ENCODE peak calls at places on chromosomes 11 and 22, in five cellular contexts. One of them, this sample, is unnamed.

GRCh38 chr11:1755344-1756023 is 5.1 kb upstream of the IFITM10 start:
- DNase-seq in tibial artery: no peak
- DNase-seq in Calu3: no peak
- DNase-seq in HFF-Myc: no peak
- DNase-seq in left ventricle myocardium inferior: peak; percentile 79
- DNase-seq in this sample: no peak

GRCh38 chr11:77195071-77195705 is 67.1 kb downstream of the MYO7A start:
- DNase-seq in tibial artery: no peak
- DNase-seq in Calu3: no peak
- DNase-seq in HFF-Myc: no peak
- DNase-seq in left ventricle myocardium inferior: no peak
- DNase-seq in this sample: no peak

GRCh38 chr11:57480409-57481137 is 20.2 kb downstream of the RTN4RL2 start:
- DNase-seq in tibial artery: peak; percentile 79
- DNase-seq in Calu3: peak; percentile 79
- DNase-seq in HFF-Myc: no peak
- DNase-seq in left ventricle myocardium inferior: peak; percentile 66
- DNase-seq in this sample: no peak

GRCh38 chr11:80487952-80488351 is 1047.1 kb upstream of the TENM4 start:
- DNase-seq in tibial artery: no peak
- DNase-seq in Calu3: no peak
- DNase-seq in HFF-Myc: no peak
- DNase-seq in left ventricle myocardium inferior: no peak
- DNase-seq in this sample: no peak

GRCh38 chr22:35587447-35587870 is 29.7 kb downstream of the MB start:
- DNase-seq in tibial artery: peak; percentile 74
- DNase-seq in Calu3: peak; percentile 63
- DNase-seq in HFF-Myc: no peak
- DNase-seq in left ventricle myocardium inferior: peak; percentile 91
- DNase-seq in this sample: no peak

GRCh38 chr11:1153105-1153950 is 4.4 kb upstream of the MUC5AC start:
- DNase-seq in tibial artery: peak; percentile 58
- DNase-seq in Calu3: peak; percentile 72
- DNase-seq in HFF-Myc: no peak
- DNase-seq in left ventricle myocardium inferior: no peak
- DNase-seq in this sample: no peak

GRCh38 chr22:33380789-33381530 is 322.8 kb upstream of the SYN3 start:
- DNase-seq in tibial artery: no peak
- DNase-seq in Calu3: no peak
- DNase-seq in HFF-Myc: peak; percentile 25
- DNase-seq in left ventricle myocardium inferior: no peak
- DNase-seq in this sample: no peak

GRCh38 chr11:109808569-109808968 is 284.6 kb upstream of the ZC3H12C start:
- DNase-seq in tibial artery: no peak
- DNase-seq in Calu3: no peak
- DNase-seq in HFF-Myc: no peak
- DNase-seq in left ventricle myocardium inferior: no peak
- DNase-seq in this sample: no peak

GRCh38 chr22:36369922-36370781 is 17.6 kb downstream of the MYH9 start:
- DNase-seq in tibial artery: peak; percentile 82
- DNase-seq in Calu3: peak; percentile 77
- DNase-seq in HFF-Myc: no peak
- DNase-seq in left ventricle myocardium inferior: peak; percentile 48
- DNase-seq in this sample: no peak

GRCh38 chr22:44664149-44664548 is 37.9 kb upstream of the PRR5 start:
- DNase-seq in tibial artery: peak; percentile 81
- DNase-seq in Calu3: no peak
- DNase-seq in HFF-Myc: no peak
- DNase-seq in left ventricle myocardium inferior: peak; percentile 69
- DNase-seq in this sample: no peak

GRCh38 chr22:40679964-40680818 is 907 bp downstream of the MCHR1 start:
- DNase-seq in tibial artery: no peak
- DNase-seq in Calu3: no peak
- DNase-seq in HFF-Myc: no peak
- DNase-seq in left ventricle myocardium inferior: no peak
- DNase-seq in this sample: no peak

GRCh38 chr11:100930185-100930778 is 199.3 kb downstream of the PGR start:
- DNase-seq in tibial artery: no peak
- DNase-seq in Calu3: peak; percentile 1
- DNase-seq in HFF-Myc: peak; percentile 55
- DNase-seq in left ventricle myocardium inferior: no peak
- DNase-seq in this sample: no peak

GRCh38 chr11:12239396-12240298 is 129.3 kb downstream of the MICAL2 start:
- DNase-seq in tibial artery: no peak
- DNase-seq in Calu3: no peak
- DNase-seq in HFF-Myc: no peak
- DNase-seq in left ventricle myocardium inferior: no peak
- DNase-seq in this sample: no peak

GRCh38 chr22:38317237-38317994 is at the start of gene CSNK1E:
- DNase-seq in tibial artery: peak; percentile 92
- DNase-seq in Calu3: peak; percentile 80
- DNase-seq in HFF-Myc: no peak
- DNase-seq in left ventricle myocardium inferior: peak; percentile 88
- DNase-seq in this sample: peak; percentile 57

GRCh38 chr22:37566903-37567798 is 6.9 kb downstream of the CDC42EP1 start:
- DNase-seq in tibial artery: peak; percentile 87
- DNase-seq in Calu3: peak; percentile 96
- DNase-seq in HFF-Myc: no peak
- DNase-seq in left ventricle myocardium inferior: peak; percentile 76
- DNase-seq in this sample: peak; percentile 75

GRCh38 chr11:105490333-105490732 is 119.5 kb upstream of the GRIA4 start:
- DNase-seq in tibial artery: no peak
- DNase-seq in Calu3: no peak
- DNase-seq in HFF-Myc: no peak
- DNase-seq in left ventricle myocardium inferior: no peak
- DNase-seq in this sample: no peak

GRCh38 chr22:47056776-47057470 is 294.5 kb downstream of the TBC1D22A start:
- DNase-seq in tibial artery: no peak
- DNase-seq in Calu3: no peak
- DNase-seq in HFF-Myc: no peak
- DNase-seq in left ventricle myocardium inferior: no peak
- DNase-seq in this sample: no peak

GRCh38 chr11:66934971-66935779 is 23.0 kb downstream of the PC start:
- DNase-seq in tibial artery: no peak
- DNase-seq in Calu3: no peak
- DNase-seq in HFF-Myc: no peak
- DNase-seq in left ventricle myocardium inferior: no peak
- DNase-seq in this sample: no peak

GRCh38 chr11:2889399-2890273 is 4.1 kb upstream of the CDKN1C start:
- DNase-seq in tibial artery: no peak
- DNase-seq in Calu3: no peak
- DNase-seq in HFF-Myc: no peak
- DNase-seq in left ventricle myocardium inferior: no peak
- DNase-seq in this sample: no peak

GRCh38 chr11:78796956-78797355 is 222.3 kb upstream of the NARS2 start:
- DNase-seq in tibial artery: no peak
- DNase-seq in Calu3: no peak
- DNase-seq in HFF-Myc: peak; percentile 98
- DNase-seq in left ventricle myocardium inferior: no peak
- DNase-seq in this sample: no peak

GRCh38 chr11:2807276-2807681 is 78.3 kb downstream of the CDKN1C start:
- DNase-seq in tibial artery: peak; percentile 75
- DNase-seq in Calu3: peak; percentile 41
- DNase-seq in HFF-Myc: no peak
- DNase-seq in left ventricle myocardium inferior: peak; percentile 81
- DNase-seq in this sample: peak; percentile 24

GRCh38 chr11:76217653-76218160 is 11.4 kb upstream of the WNT11 start:
- DNase-seq in tibial artery: no peak
- DNase-seq in Calu3: no peak
- DNase-seq in HFF-Myc: no peak
- DNase-seq in left ventricle myocardium inferior: peak; percentile 3
- DNase-seq in this sample: no peak

GRCh38 chr11:1532606-1533341 is 39.3 kb downstream of the DUSP8 start:
- DNase-seq in tibial artery: no peak
- DNase-seq in Calu3: no peak
- DNase-seq in HFF-Myc: no peak
- DNase-seq in left ventricle myocardium inferior: no peak
- DNase-seq in this sample: no peak

GRCh38 chr11:27201454-27202302 is 161.1 kb downstream of the BBOX1 start:
- DNase-seq in tibial artery: no peak
- DNase-seq in Calu3: peak; percentile 88
- DNase-seq in HFF-Myc: peak; percentile 89
- DNase-seq in left ventricle myocardium inferior: peak; percentile 68
- DNase-seq in this sample: peak; percentile 90

GRCh38 chr22:25475554-25476022 is 88.9 kb upstream of the GRK3 start:
- DNase-seq in tibial artery: no peak
- DNase-seq in Calu3: no peak
- DNase-seq in HFF-Myc: peak; percentile 9
- DNase-seq in left ventricle myocardium inferior: no peak
- DNase-seq in this sample: no peak

GRCh38 chr11:290621-291231 is 1.8 kb downstream of the PGGHG start:
- DNase-seq in tibial artery: peak; percentile 44
- DNase-seq in Calu3: no peak
- DNase-seq in HFF-Myc: no peak
- DNase-seq in left ventricle myocardium inferior: peak; percentile 12
- DNase-seq in this sample: no peak

GRCh38 chr22:36467946-36468345 is 13.5 kb downstream of the TXN2 start:
- DNase-seq in tibial artery: peak; percentile 73
- DNase-seq in Calu3: peak; percentile 73
- DNase-seq in HFF-Myc: peak; percentile 94
- DNase-seq in left ventricle myocardium inferior: peak; percentile 48
- DNase-seq in this sample: no peak

GRCh38 chr11:16012125-16012751 is 344.1 kb downstream of the SOX6 start:
- DNase-seq in tibial artery: no peak
- DNase-seq in Calu3: no peak
- DNase-seq in HFF-Myc: no peak
- DNase-seq in left ventricle myocardium inferior: no peak
- DNase-seq in this sample: no peak

GRCh38 chr22:43226368-43226979 is 39.5 kb upstream of the TTLL12 start:
- DNase-seq in tibial artery: no peak
- DNase-seq in Calu3: no peak
- DNase-seq in HFF-Myc: no peak
- DNase-seq in left ventricle myocardium inferior: no peak
- DNase-seq in this sample: no peak

GRCh38 chr11:17777726-17778091 is 43.1 kb downstream of the KCNC1 start:
- DNase-seq in tibial artery: peak; percentile 45
- DNase-seq in Calu3: no peak
- DNase-seq in HFF-Myc: no peak
- DNase-seq in left ventricle myocardium inferior: no peak
- DNase-seq in this sample: no peak

GRCh38 chr22:35684270-35684700 is 33.4 kb upstream of the APOL5 start:
- DNase-seq in tibial artery: no peak
- DNase-seq in Calu3: peak; percentile 10
- DNase-seq in HFF-Myc: no peak
- DNase-seq in left ventricle myocardium inferior: no peak
- DNase-seq in this sample: no peak

GRCh38 chr11:77770629-77771028 is 49.9 kb downstream of the RSF1 start:
- DNase-seq in tibial artery: no peak
- DNase-seq in Calu3: no peak
- DNase-seq in HFF-Myc: no peak
- DNase-seq in left ventricle myocardium inferior: no peak
- DNase-seq in this sample: no peak

GRCh38 chr11:64787526-64788320 is 9.4 kb upstream of the SF1 start:
- DNase-seq in tibial artery: no peak
- DNase-seq in Calu3: peak; percentile 78
- DNase-seq in HFF-Myc: no peak
- DNase-seq in left ventricle myocardium inferior: no peak
- DNase-seq in this sample: no peak

GRCh38 chr22:25896098-25896497 is 154.1 kb downstream of the MYO18B start:
- DNase-seq in tibial artery: no peak
- DNase-seq in Calu3: no peak
- DNase-seq in HFF-Myc: no peak
- DNase-seq in left ventricle myocardium inferior: no peak
- DNase-seq in this sample: no peak

GRCh38 chr11:2690596-2691354 is 9.0 kb downstream of the KCNQ1OT1 start:
- DNase-seq in tibial artery: peak; percentile 11
- DNase-seq in Calu3: no peak
- DNase-seq in HFF-Myc: no peak
- DNase-seq in left ventricle myocardium inferior: no peak
- DNase-seq in this sample: no peak

GRCh38 chr11:125348704-125349635 is 147.1 kb downstream of the FEZ1 start:
- DNase-seq in tibial artery: no peak
- DNase-seq in Calu3: peak; percentile 60
- DNase-seq in HFF-Myc: no peak
- DNase-seq in left ventricle myocardium inferior: peak; percentile 55
- DNase-seq in this sample: peak; percentile 46

GRCh38 chr11:62806611-62807121 is 1.4 kb upstream of the NXF1 start:
- DNase-seq in tibial artery: no peak
- DNase-seq in Calu3: no peak
- DNase-seq in HFF-Myc: no peak
- DNase-seq in left ventricle myocardium inferior: no peak
- DNase-seq in this sample: no peak

GRCh38 chr11:68551223-68551622 is 90.7 kb downstream of the PPP6R3 start:
- DNase-seq in tibial artery: no peak
- DNase-seq in Calu3: no peak
- DNase-seq in HFF-Myc: no peak
- DNase-seq in left ventricle myocardium inferior: no peak
- DNase-seq in this sample: no peak

GRCh38 chr11:87804176-87804575 is 371.1 kb downstream of the RAB38 start:
- DNase-seq in tibial artery: no peak
- DNase-seq in Calu3: no peak
- DNase-seq in HFF-Myc: no peak
- DNase-seq in left ventricle myocardium inferior: no peak
- DNase-seq in this sample: no peak
- TF ChIP-seq CTCF in tibial artery: no peak
- TF ChIP-seq CTCF in Calu3: no peak
- TF ChIP-seq CTCF in HFF-Myc: no peak
- TF ChIP-seq CTCF in left ventricle myocardium inferior: no peak
- TF ChIP-seq CTCF in this sample: no peak

GRCh38 chr11:6498544-6498943 is 1.5 kb downstream of the DNHD1 start:
- DNase-seq in tibial artery: no peak
- DNase-seq in Calu3: no peak
- DNase-seq in HFF-Myc: no peak
- DNase-seq in left ventricle myocardium inferior: no peak
- DNase-seq in this sample: no peak
- TF ChIP-seq CTCF in tibial artery: no peak
- TF ChIP-seq CTCF in Calu3: no peak
- TF ChIP-seq CTCF in HFF-Myc: no peak
- TF ChIP-seq CTCF in left ventricle myocardium inferior: no peak
- TF ChIP-seq CTCF in this sample: no peak

GRCh38 chr22:27747396-27748256 is 53.9 kb downstream of the MN1 start:
- DNase-seq in tibial artery: peak; percentile 80
- DNase-seq in Calu3: no peak
- DNase-seq in HFF-Myc: no peak
- DNase-seq in left ventricle myocardium inferior: no peak
- DNase-seq in this sample: no peak
- TF ChIP-seq CTCF in tibial artery: peak; percentile 65
- TF ChIP-seq CTCF in Calu3: no peak
- TF ChIP-seq CTCF in HFF-Myc: peak; percentile 35
- TF ChIP-seq CTCF in left ventricle myocardium inferior: peak; percentile 21
- TF ChIP-seq CTCF in this sample: no peak

GRCh38 chr11:119210035-119210434 is 3.9 kb downstream of the CBL start:
- DNase-seq in tibial artery: peak; percentile 28
- DNase-seq in Calu3: no peak
- DNase-seq in HFF-Myc: no peak
- DNase-seq in left ventricle myocardium inferior: no peak
- DNase-seq in this sample: no peak
- TF ChIP-seq CTCF in tibial artery: no peak
- TF ChIP-seq CTCF in Calu3: no peak
- TF ChIP-seq CTCF in HFF-Myc: no peak
- TF ChIP-seq CTCF in left ventricle myocardium inferior: no peak
- TF ChIP-seq CTCF in this sample: no peak

DNA sequence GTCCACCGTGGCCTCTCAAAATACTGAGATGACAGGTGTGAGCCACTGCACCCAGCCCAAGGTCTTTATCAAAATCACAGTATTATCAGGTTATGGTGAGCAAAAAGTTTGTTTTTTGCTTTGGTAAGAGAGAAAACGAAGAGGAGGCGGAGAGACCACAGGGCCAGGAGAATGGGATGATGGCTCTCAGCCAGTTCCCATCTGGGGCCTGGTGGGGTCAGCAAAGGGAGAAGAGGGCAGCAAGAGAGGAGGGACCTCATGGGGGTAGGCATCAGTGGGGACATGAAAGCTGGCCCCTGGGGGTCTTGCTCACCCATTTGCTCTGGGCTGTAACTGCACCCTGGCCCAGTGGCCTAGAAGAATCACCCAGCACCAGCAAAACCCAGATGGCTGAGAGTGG is 190.2 kb downstream of the SHANK2 start:
- DNase-seq in tibial artery: no peak
- DNase-seq in Calu3: no peak
- DNase-seq in HFF-Myc: no peak
- DNase-seq in left ventricle myocardium inferior: no peak
- DNase-seq in this sample: no peak
- TF ChIP-seq CTCF in tibial artery: no peak
- TF ChIP-seq CTCF in Calu3: peak; percentile 44
- TF ChIP-seq CTCF in HFF-Myc: no peak
- TF ChIP-seq CTCF in left ventricle myocardium inferior: no peak
- TF ChIP-seq CTCF in this sample: no peak